ENCODE peak calls at places on chromosomes 7 and 10, in six cellular contexts. J is nephron progenitor cell; K is natural killer cell treated with Interleukin-12 subunit alpha and Interleukin-12 subunit beta and Interleukin-15 and Interleukin-18, amount 100 ng/mL, for 72 hours; G is cardiac septum; H is NCI-H1092 treated with DMSO at 0.1 percent for 48 hours; N is activated CD8-positive, alpha-beta memory T cell treated with anti-CD3 and anti-CD28 coated beads, Interleukin-2, amount 10 ng/mL, durations not matched to agents 7 days and 5 days. V is an unnamed sample.

GRCh38 chr7:99173787-99174186 is 29.9 kb upstream of the SMURF1 start:
- DNase-seq in H (no peak), N (no peak), K (no peak), G (no peak), J (no peak), V (no peak)

GRCh38 chr7:143408686-143409551 is at the start of gene EPHA1:
- DNase-seq in K (no peak), H (no peak), J (peak; percentile 42), N (no peak), G (no peak), V (no peak)

GRCh38 chr7:2632717-2633537 is 1.1 kb downstream of the TTYH3 start:
- DNase-seq in J (peak; percentile 45), G (no peak), K (peak; percentile 81), N (peak; percentile 54), H (peak; percentile 73), V (peak; percentile 85)

GRCh38 chr7:77244222-77244934 is 44.8 kb upstream of the FGL2 start:
- DNase-seq in G (no peak), N (no peak), J (no peak), H (no peak), K (no peak), V (no peak)

GRCh38 chr10:15719062-15719898 is 442 bp downstream of the ITGA8 start:
- DNase-seq in H (no peak), J (no peak), N (no peak), G (no peak), K (no peak), V (no peak)

GRCh38 chr7:131072505-131073091 is 255.1 kb upstream of the MKLN1 start:
- DNase-seq in G (no peak), H (no peak), K (no peak), J (no peak), N (no peak), V (no peak)

GRCh38 chr7:102125127-102125561 is 161.5 kb upstream of the SH2B2 start:
- DNase-seq in J (peak; percentile 16), G (no peak), K (no peak), N (no peak), H (no peak), V (peak; percentile 88)

GRCh38 chr10:90865400-90865799 is 6.4 kb upstream of the RPP30 start:
- DNase-seq in J (no peak), K (no peak), H (no peak), G (no peak), N (no peak), V (no peak)

GRCh38 chr7:141700848-141701371 is 1.1 kb downstream of the DENND11 start:
- DNase-seq in G (no peak), K (no peak), H (no peak), N (peak; percentile 42), J (peak; percentile 13), V (no peak)

GRCh38 chr10:128035557-128035973 is 90.7 kb downstream of the MKI67 start:
- DNase-seq in N (peak; percentile 71), K (peak; percentile 77), G (no peak), H (peak; percentile 2), J (peak; percentile 75), V (no peak)

GRCh38 chr7:28999421-28999820 is 41.3 kb upstream of the TRIL start:
- DNase-seq in K (no peak), J (no peak), H (no peak), N (no peak), G (no peak), V (no peak)

GRCh38 chr10:73974309-73974946 is 23.5 kb upstream of the VCL start:
- DNase-seq in G (no peak), K (no peak), H (no peak), J (no peak), N (no peak), V (no peak)

GRCh38 chr10:109887272-109887671 is 36.0 kb downstream of the XPNPEP1 start:
- DNase-seq in K (no peak), J (no peak), N (no peak), G (no peak), H (no peak), V (no peak)

GRCh38 chr10:26544932-26545331 is 106.8 kb downstream of the APBB1IP start:
- DNase-seq in J (no peak), H (no peak), G (no peak), K (no peak), N (no peak), V (no peak)